ENCODE peak calls at places on chromosome 3, in eight cellular contexts. S is psoas muscle; O is fibroblast of mammary gland; L is breast epithelium; P is astrocyte of the cerebellum; U is right lobe of liver; F is dorsolateral prefrontal cortex; J is CD8-positive, alpha-beta memory T cell. R is an unnamed sample.

GRCh38 chr3:154971341-154971740 is 108.8 kb upstream of the MME start:
- DNase-seq in S (no peak), O (peak), F (no peak), P (no peak), J (no peak), L (no peak), U (no peak), R (peak)

GRCh38 chr3:53817809-53818208 is 28.4 kb downstream of the CHDH start:
- DNase-seq in S (no peak), O (no peak), L (no peak), J (no peak), P (no peak), F (no peak), U (no peak), R (no peak)

GRCh38 chr3:169812844-169813677 is at the start of the genes LRRC34 and LRRIQ4:
- DNase-seq in F (peak), L (no peak), P (no peak), O (peak), J (peak), S (peak), U (peak), R (peak)

GRCh38 chr3:72247645-72248388 is 462.9 kb upstream of the PROK2 start:
- DNase-seq in F (peak), L (peak), P (no peak), J (no peak), U (no peak), O (no peak), S (no peak), R (no peak)

GRCh38 chr3:108863799-108864135 is 41.2 kb downstream of the TRAT1 start:
- DNase-seq in O (no peak), S (no peak), F (no peak), J (no peak), L (no peak), P (no peak), U (no peak), R (no peak)

GRCh38 chr3:36792342-36792741 is 28.0 kb upstream of the DCLK3 start:
- DNase-seq in F (no peak), O (peak), J (no peak), U (no peak), P (no peak), S (no peak), L (no peak), R (peak)

GRCh38 chr3:155435821-155436220 is 142.3 kb upstream of the STRIT1 start:
- DNase-seq in S (no peak), O (no peak), F (no peak), L (no peak), J (no peak), P (no peak), U (no peak), R (no peak)

GRCh38 chr3:76078101-76078500 is 292.8 kb upstream of the ZNF717 start:
- DNase-seq in S (no peak), J (no peak), O (peak), F (no peak), L (no peak), U (no peak), P (no peak), R (no peak)

GRCh38 chr3:127141921-127142730 is 50.8 kb upstream of the PRR23E start:
- DNase-seq in L (no peak), S (peak), F (no peak), J (no peak), O (no peak), P (no peak), U (peak), R (no peak)

GRCh38 chr3:134651347-134652041 is 672 bp upstream of the KY start:
- DNase-seq in L (peak), S (peak), J (no peak), P (no peak), F (no peak), O (peak), U (no peak), R (peak)

GRCh38 chr3:184566441-184567414 is 5.1 kb downstream of the EPHB3 start:
- DNase-seq in S (no peak), P (no peak), F (no peak), L (no peak), J (no peak), U (no peak), O (no peak), R (no peak)

GRCh38 chr3:127065561-127066270 is 82.8 kb downstream of the PLXNA1 start:
- DNase-seq in O (peak), P (no peak), L (no peak), U (no peak), J (no peak), S (peak), F (no peak), R (peak)

GRCh38 chr3:167675835-167676234 is 22.1 kb upstream of the WDR49 start:
- DNase-seq in J (no peak), S (no peak), L (no peak), P (no peak), O (no peak), F (no peak), U (no peak), R (no peak)

GRCh38 chr3:32570426-32571191 is at the start of gene DYNC1LI1:
- DNase-seq in J (peak), L (peak), F (peak), P (peak), U (peak), O (peak), S (peak), R (peak)

GRCh38 chr3:128492353-128493220 is at the start of gene GATA2:
- DNase-seq in U (no peak), F (peak), O (no peak), J (no peak), S (peak), L (no peak), P (no peak), R (no peak)

GRCh38 chr3:46861293-46861995 is 1.8 kb downstream of the MYL3 start:
- DNase-seq in O (no peak), F (peak), S (peak), J (no peak), U (peak), L (no peak), P (no peak), R (no peak)

GRCh38 chr3:39290255-39290654 is 10.4 kb upstream of the CX3CR1 start:
- DNase-seq in F (no peak), P (no peak), S (no peak), O (no peak), U (no peak), J (no peak), L (no peak), R (no peak)

GRCh38 chr3:171770689-171771620 is 39.3 kb downstream of the PLD1 start:
- DNase-seq in O (peak), U (no peak), S (no peak), P (peak), L (peak), J (no peak), F (no peak), R (peak)

GRCh38 chr3:134874737-134875413 is 79.8 kb downstream of the EPHB1 start:
- DNase-seq in L (no peak), S (no peak), O (peak), U (no peak), P (no peak), F (no peak), J (no peak), R (peak)

GRCh38 chr3:13179181-13179580 is 106.0 kb upstream of the IQSEC1 start:
- DNase-seq in O (no peak), F (no peak), U (no peak), J (no peak), L (no peak), P (no peak), S (no peak), R (no peak)

GRCh38 chr3:55341502-55342031 is 145.5 kb downstream of the WNT5A start:
- DNase-seq in S (no peak), U (no peak), F (no peak), O (peak), J (no peak), L (no peak), P (no peak), R (peak)

GRCh38 chr3:10757021-10757820 is 58.8 kb upstream of the SLC6A11 start:
- DNase-seq in L (no peak), J (no peak), U (no peak), F (no peak), O (peak), S (no peak), P (no peak), R (peak)

GRCh38 chr3:65951836-65952505 is 86.7 kb downstream of the MAGI1 start:
- DNase-seq in U (no peak), J (no peak), F (no peak), O (peak), P (no peak), S (no peak), L (no peak), R (no peak)

GRCh38 chr3:55641914-55642313 is 154.8 kb upstream of the WNT5A start:
- DNase-seq in F (no peak), O (no peak), J (no peak), U (no peak), L (no peak), P (no peak), S (no peak), R (no peak)

GRCh38 chr3:134369231-134369741 is 5.0 kb downstream of the AMOTL2 start:
- DNase-seq in S (peak), J (no peak), O (peak), F (no peak), U (no peak), L (no peak), P (no peak), R (peak)

GRCh38 chr3:174440350-174440716 is 418.8 kb upstream of the NAALADL2 start:
- DNase-seq in S (no peak), U (no peak), P (peak), F (no peak), O (peak), J (no peak), L (no peak), R (peak)

GRCh38 chr3:174440741-174441587 is 418.2 kb upstream of the NAALADL2 start:
- DNase-seq in O (peak), U (peak), L (peak), F (peak), P (peak), J (peak), S (peak), R (peak)

GRCh38 chr3:174439621-174440349 is 419.3 kb upstream of the NAALADL2 start:
- DNase-seq in S (no peak), L (peak), P (peak), J (no peak), F (no peak), O (peak), U (no peak), R (peak)

GRCh38 chr3:174438501-174439156 is 420.5 kb upstream of the NAALADL2 start:
- DNase-seq in P (no peak), L (no peak), U (no peak), S (no peak), F (no peak), O (peak), J (no peak), R (peak)

DNA sequence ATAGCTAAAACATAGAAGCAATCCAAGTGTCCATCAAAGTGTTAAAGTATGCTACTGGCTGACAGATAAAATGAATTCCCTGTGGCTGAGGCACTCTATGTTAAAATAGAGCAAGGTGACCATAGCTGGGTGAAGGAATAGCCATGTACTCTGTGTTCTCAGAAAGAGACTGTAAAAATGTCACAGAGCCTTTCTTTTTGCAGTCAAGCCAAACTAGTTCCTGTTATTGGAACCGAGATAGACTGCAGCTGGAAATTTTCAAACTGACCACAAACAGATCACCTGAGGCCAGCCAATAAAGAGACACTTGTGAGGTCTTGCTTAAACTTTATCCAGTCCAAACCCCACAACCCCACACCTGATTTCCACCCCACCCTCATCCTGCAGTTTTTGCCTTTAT is 422.8 kb upstream of the NAALADL2 start:
- DNase-seq in S (no peak), U (no peak), O (peak), L (no peak), J (no peak), P (no peak), F (no peak), R (no peak)
- H3K4me3 ChIP-seq in S (no peak), U (no peak), O (no peak), L (no peak), J (no peak), P (no peak), F (no peak), R (no peak)

GRCh38 chr3:29695201-29695904 is 414.5 kb downstream of the RBMS3 start:
- DNase-seq in O (peak), L (no peak), J (no peak), F (no peak), U (no peak), P (peak), S (no peak), R (peak)

GRCh38 chr3:29695905-29696238 is 415.0 kb downstream of the RBMS3 start:
- DNase-seq in S (no peak), U (no peak), J (no peak), P (no peak), F (no peak), L (no peak), O (peak), R (no peak)

GRCh38 chr3:29694331-29694730 is 413.5 kb downstream of the RBMS3 start:
- DNase-seq in U (no peak), S (no peak), P (no peak), L (no peak), O (no peak), J (no peak), F (no peak), R (no peak)

GRCh38 chr3:29693863-29694262 is 413.0 kb downstream of the RBMS3 start:
- DNase-seq in O (peak), U (no peak), S (no peak), P (peak), J (no peak), F (no peak), L (no peak), R (peak)

GRCh38 chr3:29694783-29695182 is 413.9 kb downstream of the RBMS3 start:
- DNase-seq in F (no peak), J (no peak), O (peak), P (peak), S (no peak), U (no peak), L (no peak), R (peak)
- H3K4me3 ChIP-seq in F (no peak), J (no peak), O (no peak), P (no peak), S (no peak), U (peak), L (no peak), R (no peak)

DNA sequence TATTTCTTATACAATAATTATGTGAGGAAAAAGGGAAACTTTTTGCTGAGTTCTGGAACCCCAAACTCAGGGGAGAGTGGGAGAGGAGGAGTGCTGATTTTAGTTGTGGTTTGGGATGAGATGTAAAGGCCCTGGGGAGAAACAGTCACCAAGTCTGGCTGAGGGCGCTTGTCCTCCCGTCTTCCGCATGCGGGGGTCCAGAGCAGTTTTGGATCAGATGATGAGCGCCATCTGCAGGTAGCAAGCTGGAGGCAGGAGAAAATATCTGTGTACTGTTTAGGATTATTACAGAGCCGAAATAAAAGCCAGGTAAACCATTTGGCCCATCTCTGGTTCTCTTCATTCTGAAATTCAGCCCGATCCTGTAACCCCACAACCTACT is 1.6 kb upstream of the PARP14 start:
- DNase-seq in L (peak), S (peak), F (peak), O (peak), P (peak), J (peak), U (peak), R (peak)
- H3K4me3 ChIP-seq in L (peak), S (peak), F (peak), O (peak), P (no peak), J (peak), U (peak), R (peak)

DNA sequence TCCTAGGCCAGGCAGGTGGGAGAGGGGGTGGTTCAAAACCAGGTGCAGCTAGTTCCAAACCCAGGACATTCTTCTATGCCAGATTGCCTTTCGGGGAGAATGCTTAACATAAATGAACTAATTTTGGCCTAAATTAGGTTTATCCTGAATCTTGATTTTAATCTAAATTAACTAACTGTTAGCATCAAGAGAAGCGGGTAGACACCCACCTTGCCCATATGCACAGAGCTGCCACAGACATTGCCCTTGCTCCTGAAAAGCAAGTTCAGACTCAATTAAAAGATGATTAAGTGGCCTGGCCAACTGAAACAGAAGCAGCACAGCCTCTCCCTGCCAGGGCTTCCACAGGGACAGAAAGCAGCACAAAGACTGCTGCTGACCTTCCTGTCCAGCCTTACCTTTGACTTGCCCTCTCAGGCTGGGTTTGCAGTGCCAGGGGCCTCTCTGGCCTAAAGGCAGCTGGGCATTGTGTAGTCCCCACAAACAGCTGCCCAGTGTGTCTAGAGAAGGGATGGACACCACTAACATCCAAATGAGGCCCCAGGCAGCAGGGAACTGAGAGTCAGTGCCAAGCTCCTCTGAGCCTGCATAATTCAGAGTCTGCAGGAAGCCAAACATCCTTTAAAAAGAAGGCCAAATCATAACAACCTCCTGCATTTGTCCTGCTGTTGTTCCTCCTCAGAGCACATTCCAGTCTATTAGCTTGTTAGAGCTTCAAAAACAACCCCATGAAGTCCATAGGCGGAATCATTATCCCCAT is 15.4 kb upstream of the OXTR start:
- DNase-seq in J (no peak), O (no peak), P (no peak), U (no peak), L (peak), F (no peak), S (no peak), R (peak)
- H3K4me3 ChIP-seq in J (no peak), O (no peak), P (no peak), U (no peak), L (no peak), F (no peak), S (no peak), R (no peak)

DNA sequence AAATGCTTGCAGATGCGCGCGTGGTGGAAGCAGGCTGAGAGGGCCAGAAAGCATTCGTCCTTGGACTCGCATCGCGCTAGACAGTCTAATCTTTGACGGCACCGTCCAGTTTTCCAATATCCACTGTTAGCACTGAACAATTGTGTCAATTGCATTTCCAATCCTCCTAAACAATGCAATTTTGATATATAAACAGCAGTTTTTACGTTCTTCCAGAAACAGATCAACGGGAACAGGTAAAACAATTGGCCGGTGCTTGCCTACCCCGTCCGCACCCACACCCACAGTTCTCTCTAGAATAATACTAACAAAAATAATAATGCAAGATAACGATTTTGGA is 17.2 kb downstream of the CPN2 start:
- DNase-seq in O (no peak), S (no peak), J (no peak), P (no peak), L (no peak), F (no peak), U (no peak), R (no peak)
- H3K4me3 ChIP-seq in O (no peak), S (peak), J (no peak), P (no peak), L (peak), F (peak), U (peak), R (no peak)

DNA sequence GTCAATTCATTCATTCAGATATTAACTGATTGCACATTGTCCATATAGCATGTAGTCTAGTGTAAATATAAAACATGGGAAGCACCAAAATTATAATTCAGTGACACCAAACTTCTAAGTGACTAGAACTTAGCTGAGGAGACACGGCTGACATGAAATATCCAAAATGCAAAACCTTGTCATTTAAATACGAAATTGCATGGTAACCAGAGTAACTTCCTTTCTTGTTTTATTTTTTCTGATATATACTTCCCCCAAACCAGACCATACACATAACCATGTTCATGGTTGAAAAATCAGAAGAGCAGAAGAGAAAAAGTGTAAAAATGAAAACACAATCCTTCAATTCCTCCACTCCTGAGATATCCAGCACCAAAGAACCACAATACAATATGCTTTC is 38.0 kb downstream of the CBLB start:
- DNase-seq in P (no peak), J (no peak), F (no peak), L (no peak), S (no peak), O (no peak), U (no peak), R (no peak)
- H3K4me3 ChIP-seq in P (no peak), J (no peak), F (no peak), L (no peak), S (no peak), O (no peak), U (no peak), R (no peak)

GRCh38 chr3:27666277-27666676 is 55.8 kb downstream of the EOMES start:
- DNase-seq in O (no peak), S (no peak), P (no peak), J (no peak), U (no peak), F (no peak), L (no peak), R (no peak)
- H3K4me3 ChIP-seq in O (no peak), S (no peak), P (no peak), J (no peak), U (no peak), F (no peak), L (no peak), R (no peak)